ENCODE peak calls at places on chromosomes 2 and 18, in seven cellular contexts. L is caudate nucleus; J is H9; B is CD8-positive, alpha-beta T cell; Q is prostate gland; G is endothelial cell of umbilical vein; Z is RWPE1. T is an unnamed sample.

GRCh38 chr18:23141022-23141999 is 6.0 kb downstream of the CABLES1 start:
- DNase-seq in B (no peak), Z (no peak), J (no peak), G (no peak), Q (no peak), L (no peak), T (no peak)

GRCh38 chr18:41324934-41325333 is 630.1 kb upstream of the PIK3C3 start:
- DNase-seq in L (no peak), Z (peak), G (no peak), Q (no peak), J (no peak), B (no peak), T (no peak)

GRCh38 chr2:45119038-45119437 is 109.8 kb upstream of the SIX2 start:
- DNase-seq in J (no peak), L (no peak), Q (no peak), B (no peak), Z (peak), G (no peak), T (no peak)

GRCh38 chr18:59907172-59907571 is 7.4 kb downstream of the PMAIP1 start:
- DNase-seq in J (no peak), Q (no peak), G (no peak), B (no peak), L (no peak), Z (no peak), T (no peak)

GRCh38 chr18:7727381-7728076 is 160.4 kb downstream of the PTPRM start:
- DNase-seq in Z (no peak), L (no peak), Q (no peak), G (no peak), J (no peak), B (no peak), T (no peak)

GRCh38 chr2:9737053-9737875 is 106.0 kb upstream of the TAF1B start:
- DNase-seq in L (no peak), G (no peak), Q (no peak), Z (no peak), B (no peak), J (no peak), T (no peak)

GRCh38 chr2:10835052-10835970 is 22.7 kb upstream of the PDIA6 start:
- DNase-seq in B (peak), G (peak), Z (peak), L (peak), Q (peak), J (peak), T (no peak)

GRCh38 chr2:132256251-132256902 is 94.6 kb upstream of the ANKRD30BL start:
- DNase-seq in B (no peak), J (no peak), L (no peak), Q (no peak), Z (no peak), G (no peak), T (no peak)

GRCh38 chr2:29462293-29462692 is 347.1 kb downstream of the CLIP4 start:
- DNase-seq in G (no peak), J (no peak), L (no peak), B (no peak), Q (no peak), Z (peak), T (no peak)

GRCh38 chr2:263774-264492 is at the start of gene SH3YL1:
- DNase-seq in J (peak), B (peak), Z (peak), G (peak), L (no peak), Q (peak), T (peak)

GRCh38 chr2:208210688-208211451 is 21.0 kb upstream of the C2orf80 start:
- DNase-seq in B (no peak), L (no peak), Q (no peak), J (no peak), Z (no peak), G (no peak), T (no peak)

GRCh38 chr2:13550285-13550684 is 833.5 kb downstream of the TRIB2 start:
- DNase-seq in B (no peak), Z (no peak), G (no peak), L (no peak), Q (no peak), J (no peak), T (no peak)

GRCh38 chr2:43323810-43324588 is 97.6 kb upstream of the ZFP36L2 start:
- DNase-seq in J (no peak), Q (no peak), L (no peak), Z (no peak), B (no peak), G (no peak), T (peak)

GRCh38 chr18:13456736-13457271 is 238.2 kb downstream of the LDLRAD4 start:
- DNase-seq in J (peak), L (no peak), G (peak), Z (no peak), Q (no peak), B (no peak), T (peak)

GRCh38 chr2:215205787-215206186 is 67.4 kb upstream of the ABCA12 start:
- DNase-seq in Z (no peak), G (no peak), B (no peak), J (no peak), Q (no peak), L (no peak), T (no peak)

GRCh38 chr18:13446581-13447470 is 228.3 kb downstream of the LDLRAD4 start:
- DNase-seq in L (no peak), Z (no peak), Q (no peak), B (no peak), J (peak), G (no peak), T (peak)

GRCh38 chr18:52387246-52387645 is 47.2 kb downstream of the DCC start:
- DNase-seq in L (no peak), B (no peak), Z (no peak), J (no peak), G (no peak), Q (no peak), T (no peak)

GRCh38 chr2:189234991-189235390 is 55.4 kb upstream of the COL5A2 start:
- DNase-seq in Z (no peak), Q (no peak), G (no peak), J (no peak), B (no peak), L (no peak), T (no peak)

GRCh38 chr2:28647682-28648081 is 103.9 kb upstream of the PPP1CB start:
- DNase-seq in B (no peak), Z (no peak), L (no peak), G (no peak), Q (no peak), J (no peak), T (no peak)

GRCh38 chr2:219736196-219736595 is 108.8 kb downstream of the SLC4A3 start:
- DNase-seq in L (peak), Z (peak), B (no peak), G (peak), J (no peak), Q (peak), T (no peak)

GRCh38 chr2:12884713-12885282 is 168.1 kb downstream of the TRIB2 start:
- DNase-seq in B (no peak), Z (peak), G (peak), L (no peak), Q (no peak), J (no peak), T (no peak)

GRCh38 chr2:28649481-28650260 is 102.0 kb upstream of the PPP1CB start:
- DNase-seq in B (no peak), G (peak), L (no peak), Z (peak), J (no peak), Q (no peak), T (peak)

GRCh38 chr2:67840460-67841068 is 222.2 kb downstream of the C1D start:
- DNase-seq in L (no peak), G (peak), Q (peak), Z (peak), B (no peak), J (peak), T (no peak)

GRCh38 chr18:6488956-6489355 is 74.2 kb upstream of the L3MBTL4 start:
- DNase-seq in G (no peak), J (no peak), Z (no peak), L (no peak), Q (no peak), B (no peak), T (no peak)

GRCh38 chr2:190578158-190579057 is 43.9 kb upstream of the NEMP2 start:
- DNase-seq in G (no peak), J (no peak), Q (peak), B (no peak), L (no peak), Z (peak), T (no peak)

GRCh38 chr2:28408764-28409599 is 16.3 kb downstream of the FOSL2 start:
- DNase-seq in B (peak), Z (peak), Q (no peak), G (peak), L (no peak), J (no peak), T (no peak)

GRCh38 chr2:1803217-1804115 is 59.2 kb upstream of the PXDN start:
- DNase-seq in B (no peak), L (no peak), J (no peak), G (no peak), Z (no peak), Q (no peak), T (no peak)

GRCh38 chr2:102399499-102400141 is 23.3 kb upstream of the IL18RAP start:
- DNase-seq in Q (no peak), Z (no peak), L (no peak), G (no peak), B (no peak), J (no peak), T (no peak)

GRCh38 chr2:197339496-197340220 is 29.1 kb upstream of the ANKRD44 start:
- DNase-seq in Q (no peak), L (no peak), J (no peak), B (no peak), Z (no peak), G (peak), T (no peak)

GRCh38 chr2:118322381-118322780 is 234.1 kb downstream of the INSIG2 start:
- DNase-seq in Q (no peak), Z (no peak), B (no peak), L (no peak), G (no peak), J (no peak), T (no peak)

GRCh38 chr2:166632616-166633015 is 138.6 kb upstream of the SCN7A start:
- DNase-seq in B (no peak), J (no peak), L (no peak), Q (no peak), G (peak), Z (no peak), T (no peak)

GRCh38 chr2:2664989-2665833 is 334.1 kb upstream of the MYT1L start:
- DNase-seq in G (no peak), Z (peak), J (no peak), B (no peak), Q (no peak), L (no peak), T (no peak)

GRCh38 chr2:190359896-190360376 is 16.5 kb downstream of the INPP1 start:
- DNase-seq in B (peak), Q (peak), L (peak), G (peak), Z (peak), J (no peak), T (no peak)

GRCh38 chr18:48661421-48661820 is 122.6 kb downstream of the CTIF start:
- DNase-seq in J (no peak), Q (no peak), B (no peak), Z (no peak), G (no peak), L (no peak), T (no peak)
- H3K27ac ChIP-seq in J (no peak), Q (peak), B (no peak), Z (peak), G (no peak), L (no peak), T (no peak)

GRCh38 chr2:100887713-100888112 is 67.8 kb downstream of the NPAS2 start:
- DNase-seq in L (no peak), Z (no peak), Q (peak), B (no peak), J (no peak), G (no peak), T (no peak)
- H3K27ac ChIP-seq in L (peak), Z (no peak), Q (peak), B (no peak), J (no peak), G (no peak), T (no peak)

DNA sequence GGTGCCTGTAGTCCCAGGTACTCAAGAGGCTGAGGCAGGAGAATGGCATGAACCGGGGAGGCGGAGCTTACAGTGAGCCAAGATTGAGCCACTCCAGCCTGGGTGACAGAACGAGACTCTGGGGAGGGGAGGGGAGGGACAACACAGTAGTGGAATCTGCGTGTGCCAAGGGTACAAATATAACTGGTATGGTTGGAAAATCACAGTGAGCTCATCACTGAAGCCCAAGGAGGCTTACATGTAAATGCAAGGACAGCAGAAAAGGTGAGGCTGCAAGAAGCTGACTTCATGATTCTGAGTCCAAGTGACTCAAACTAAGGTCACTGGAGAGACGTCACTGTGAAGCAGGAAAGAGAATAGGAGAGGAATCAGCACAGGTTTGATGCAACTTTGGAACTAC is 9.2 kb downstream of the SEPTIN10 start:
- DNase-seq in Q (no peak), Z (peak), J (no peak), B (no peak), G (no peak), L (no peak), T (no peak)
- H3K27ac ChIP-seq in Q (no peak), Z (peak), J (no peak), B (no peak), G (no peak), L (no peak), T (peak)

GRCh38 chr2:133718688-133719201 is 150.5 kb upstream of the NCKAP5 start:
- DNase-seq in L (peak), G (no peak), B (no peak), J (no peak), Z (no peak), Q (no peak), T (no peak)

GRCh38 chr2:133720429-133720828 is 152.2 kb upstream of the NCKAP5 start:
- DNase-seq in Q (no peak), G (no peak), B (no peak), Z (no peak), J (no peak), L (no peak), T (no peak)

GRCh38 chr2:133717497-133717896 is 149.2 kb upstream of the NCKAP5 start:
- DNase-seq in J (no peak), Z (no peak), L (no peak), B (no peak), Q (peak), G (no peak), T (no peak)

GRCh38 chr2:133716166-133716565 is 147.9 kb upstream of the NCKAP5 start:
- DNase-seq in Z (no peak), B (no peak), Q (peak), G (no peak), L (no peak), J (no peak), T (no peak)

GRCh38 chr2:133721155-133721554 is 152.9 kb upstream of the NCKAP5 start:
- DNase-seq in B (no peak), J (no peak), Z (no peak), Q (no peak), L (no peak), G (no peak), T (no peak)
- H3K27ac ChIP-seq in B (no peak), J (no peak), Z (no peak), Q (no peak), L (no peak), G (no peak), T (no peak)

GRCh38 chr2:237228226-237228625 is 142.5 kb downstream of the COPS8 start:
- DNase-seq in B (no peak), G (no peak), Q (no peak), Z (no peak), J (no peak), L (no peak), T (no peak)
- H3K27ac ChIP-seq in B (no peak), G (no peak), Q (no peak), Z (no peak), J (no peak), L (no peak), T (no peak)

GRCh38 chr2:85995648-85996529 is 107.1 kb upstream of the ST3GAL5 start:
- DNase-seq in G (no peak), B (no peak), L (no peak), Q (no peak), Z (no peak), J (peak), T (no peak)

GRCh38 chr2:85997016-85997970 is 108.4 kb downstream of the POLR1A start:
- DNase-seq in Z (no peak), B (no peak), L (peak), Q (peak), G (no peak), J (peak), T (peak)

GRCh38 chr2:85996591-85996990 is 107.8 kb upstream of the ST3GAL5 start:
- DNase-seq in G (no peak), Z (no peak), L (no peak), Q (no peak), B (no peak), J (peak), T (no peak)

GRCh38 chr2:85994421-85994777 is 105.6 kb upstream of the ST3GAL5 start:
- DNase-seq in Q (no peak), L (no peak), G (no peak), B (no peak), Z (no peak), J (no peak), T (no peak)

GRCh38 chr2:85994897-85995647 is 106.3 kb upstream of the ST3GAL5 start:
- DNase-seq in J (peak), G (no peak), Q (no peak), B (no peak), Z (no peak), L (no peak), T (no peak)
- H3K27ac ChIP-seq in J (no peak), G (no peak), Q (no peak), B (no peak), Z (no peak), L (no peak), T (no peak)

GRCh38 chr2:71880287-71880686 is 267.4 kb downstream of the CYP26B1 start:
- DNase-seq in L (no peak), J (no peak), G (no peak), Z (no peak), Q (no peak), B (no peak), T (no peak)

GRCh38 chr2:71884303-71885042 is 263.2 kb downstream of the CYP26B1 start:
- DNase-seq in J (no peak), B (no peak), L (no peak), G (peak), Q (no peak), Z (no peak), T (peak)

GRCh38 chr2:71880846-71881610 is 266.6 kb downstream of the CYP26B1 start:
- DNase-seq in G (peak), J (no peak), Z (peak), Q (no peak), L (no peak), B (no peak), T (peak)

GRCh38 chr2:71882949-71883472 is 264.7 kb downstream of the CYP26B1 start:
- DNase-seq in G (peak), Z (peak), L (no peak), B (no peak), J (peak), Q (no peak), T (peak)

DNA sequence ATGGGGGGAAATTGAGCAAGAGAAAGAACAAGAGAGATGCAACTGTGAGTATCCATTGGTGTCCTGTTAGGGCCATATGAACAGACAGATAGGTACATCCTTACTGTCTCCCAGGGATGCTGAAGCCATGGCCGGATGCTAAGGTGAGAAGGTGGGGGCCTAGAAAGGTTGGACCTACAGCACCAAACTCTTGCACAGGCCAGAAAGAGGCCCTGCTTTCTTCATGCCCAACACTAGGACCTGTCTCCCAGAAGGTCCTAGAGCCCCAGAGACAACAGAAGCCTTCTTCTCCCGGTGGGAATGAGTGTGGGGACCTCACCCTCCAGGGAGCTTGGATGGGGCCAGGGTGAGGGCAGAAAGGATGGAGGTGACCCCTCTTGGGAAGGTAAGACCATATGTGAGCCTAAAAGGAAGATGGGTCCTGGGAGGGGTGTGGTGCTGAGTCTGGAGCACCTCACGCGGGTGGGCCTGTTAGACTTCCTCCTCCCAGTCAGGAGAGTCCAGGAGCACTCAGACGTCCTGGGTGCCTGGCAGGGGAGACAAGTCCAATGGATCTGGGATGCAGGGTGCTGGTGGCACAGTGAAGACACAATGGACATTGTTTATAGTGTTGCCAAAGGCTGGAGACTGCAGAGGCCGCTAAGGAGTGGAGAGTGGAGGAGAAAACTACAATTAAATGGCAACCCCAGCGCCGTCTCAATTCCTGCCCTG is 265.3 kb downstream of the CYP26B1 start:
- DNase-seq in L (no peak), B (no peak), Z (no peak), J (no peak), Q (no peak), G (no peak), T (no peak)
- H3K27ac ChIP-seq in L (no peak), B (no peak), Z (peak), J (no peak), Q (no peak), G (no peak), T (no peak)

GRCh38 chr2:19359456-19359855 is 1.0 kb upstream of the OSR1 start:
- DNase-seq in Q (no peak), J (no peak), B (no peak), G (no peak), L (no peak), Z (no peak), T (no peak)

GRCh38 chr2:19358242-19359020 is at the start of gene OSR1:
- DNase-seq in Z (peak), J (peak), G (peak), Q (peak), B (no peak), L (no peak), T (peak)

GRCh38 chr2:19357383-19358241 is 811 bp downstream of the OSR1 start:
- DNase-seq in J (no peak), Z (no peak), Q (peak), B (no peak), G (no peak), L (no peak), T (no peak)

GRCh38 chr2:19360266-19360665 is 1.8 kb upstream of the OSR1 start:
- DNase-seq in G (no peak), J (no peak), Z (no peak), B (no peak), Q (no peak), L (no peak), T (no peak)

GRCh38 chr2:19359021-19359357 is 566 bp upstream of the OSR1 start:
- DNase-seq in G (no peak), L (no peak), J (no peak), B (no peak), Z (no peak), Q (no peak), T (no peak)
- H3K27ac ChIP-seq in G (no peak), L (no peak), J (no peak), B (no peak), Z (peak), Q (peak), T (peak)

T was measured in coronary artery.